ENCODE peak calls at places on chromosomes 12 and 14, in five cellular contexts. N, R, T, Z and O are unnamed samples.

GRCh38 chr12:95220190-95220589 is 2.6 kb downstream of the VEZT start:
- DNase-seq in Z (no peak), N (no peak), R (no peak), T (no peak), O (no peak)

GRCh38 chr14:99247772-99248171 is 24.2 kb downstream of the BCL11B start:
- DNase-seq in Z (no peak), N (no peak), T (no peak), R (no peak), O (no peak)

GRCh38 chr14:73625686-73626085 is 13.4 kb downstream of the ACOT6 start:
- DNase-seq in N (no peak), R (no peak), Z (no peak), T (no peak), O (no peak)

GRCh38 chr14:84453541-84453940 is 1076.4 kb upstream of the FLRT2 start:
- DNase-seq in N (no peak), R (no peak), T (no peak), Z (no peak), O (no peak)

GRCh38 chr12:46701356-46701755 is 124.4 kb downstream of the SLC38A4 start:
- DNase-seq in T (no peak), R (no peak), Z (no peak), N (no peak), O (no peak)

GRCh38 chr14:44657688-44658388 is 150.8 kb upstream of the FSCB start:
- DNase-seq in Z (no peak), R (peak; percentile 4), N (no peak), T (no peak), O (no peak)

GRCh38 chr12:110249105-110249504 is 31.9 kb upstream of the ATP2A2 start:
- DNase-seq in T (no peak), Z (no peak), N (no peak), R (no peak), O (no peak)

GRCh38 chr12:125056306-125056705 is 8.9 kb upstream of the AACS start:
- DNase-seq in Z (no peak), N (no peak), T (no peak), R (no peak), O (no peak)

GRCh38 chr14:91127411-91127810 is 13.5 kb downstream of the DGLUCY start:
- DNase-seq in T (no peak), Z (no peak), N (no peak), R (no peak), O (no peak)

GRCh38 chr14:66432334-66432733 is 53.8 kb upstream of the CCDC196 start:
- DNase-seq in Z (no peak), T (no peak), N (no peak), R (no peak), O (no peak)

GRCh38 chr14:100107236-100107635 is 42.0 kb downstream of the EVL start:
- DNase-seq in N (peak; percentile 20), Z (no peak), R (no peak), T (no peak), O (no peak)

GRCh38 chr12:49187184-49187583 is 1.7 kb downstream of the TUBA1A start:
- DNase-seq in T (no peak), N (no peak), R (no peak), Z (no peak), O (no peak)

GRCh38 chr14:79278286-79278797 is 933.0 kb downstream of the DIO2 start:
- DNase-seq in Z (no peak), T (no peak), N (no peak), R (no peak), O (no peak)

GRCh38 chr12:26789731-26790644 is 43.0 kb downstream of the ITPR2 start:
- DNase-seq in Z (no peak), N (no peak), T (no peak), R (no peak), O (no peak)

GRCh38 chr12:51814311-51815088 is 34.0 kb downstream of the FIGNL2 start:
- DNase-seq in N (peak; percentile 62), R (peak; percentile 62), T (no peak), Z (peak; percentile 86), O (no peak)

GRCh38 chr12:99605-100004 is 33.0 kb downstream of the IQSEC3 start:
- DNase-seq in N (no peak), Z (no peak), T (no peak), R (no peak), O (no peak)

GRCh38 chr14:71539660-71540285 is 392.5 kb upstream of the RGS6 start:
- DNase-seq in N (no peak), Z (no peak), R (no peak), T (no peak), O (no peak)

GRCh38 chr14:20652996-20653975 is 11.8 kb upstream of the OR6S1 start:
- DNase-seq in Z (peak; percentile 94), N (peak; percentile 48), R (peak; percentile 32), T (peak; percentile 45), O (peak; percentile 91)

GRCh38 chr12:13347241-13348043 is 150.9 kb downstream of the EMP1 start:
- DNase-seq in Z (no peak), R (no peak), N (no peak), T (no peak), O (peak; percentile 27)

GRCh38 chr14:103319422-103319821 is 14.6 kb upstream of the EIF5 start:
- DNase-seq in T (peak; percentile 33), N (no peak), R (no peak), Z (no peak), O (no peak)

GRCh38 chr12:51815571-51815970 is 32.9 kb downstream of the FIGNL2 start:
- DNase-seq in Z (no peak), T (no peak), R (no peak), N (no peak), O (no peak)

GRCh38 chr12:124776126-124776513 is 87.5 kb downstream of the SCARB1 start:
- DNase-seq in R (no peak), N (no peak), T (no peak), Z (no peak), O (no peak)

GRCh38 chr12:53217049-53217929 is 10.2 kb upstream of the ITGB7 start:
- DNase-seq in Z (peak; percentile 87), N (no peak), R (no peak), T (no peak), O (no peak)

GRCh38 chr12:47882796-47883546 is 21.8 kb downstream of the VDR start:
- DNase-seq in T (peak; percentile 77), N (no peak), Z (no peak), R (no peak), O (no peak)

DNA sequence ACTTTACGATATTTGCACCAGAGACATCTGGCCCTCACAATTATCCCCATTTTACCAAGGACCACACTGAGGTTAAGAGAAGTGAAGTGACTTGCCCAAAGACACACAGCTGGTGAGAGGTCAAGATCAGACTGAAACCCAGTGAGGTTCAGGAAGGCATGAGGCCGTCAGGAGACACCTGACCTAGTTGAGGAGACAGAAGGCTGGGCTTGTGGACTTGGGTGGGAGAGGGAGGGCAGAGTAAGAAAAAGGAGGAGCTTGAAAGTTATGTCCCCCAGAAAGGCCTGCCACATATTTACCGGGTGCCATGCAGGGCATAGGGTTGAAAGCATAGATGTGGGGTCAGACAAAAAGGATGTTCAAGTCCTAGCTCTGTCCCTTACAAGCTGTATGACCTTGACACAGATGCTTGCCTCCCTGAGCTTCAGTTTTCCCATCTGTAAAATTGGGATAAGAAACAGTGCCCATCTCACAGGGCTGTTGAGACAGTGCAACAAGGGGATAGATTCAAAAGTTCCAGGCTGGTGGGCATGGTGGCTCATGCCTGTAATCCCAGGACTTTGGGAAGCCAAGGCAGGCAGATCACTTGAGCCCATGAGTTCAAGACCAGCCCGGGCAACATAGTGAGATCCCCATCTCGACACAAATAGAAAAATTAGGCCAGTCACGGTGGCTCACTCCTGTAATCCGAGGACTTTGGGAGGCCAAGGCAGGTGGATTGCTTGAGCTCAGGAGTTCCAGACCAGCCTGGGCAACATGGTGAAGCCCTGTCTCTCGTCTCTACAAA is 6.4 kb downstream of the SELPLG start:
- DNase-seq in T (no peak), Z (no peak), N (no peak), R (no peak), O (no peak)
- H3K4me2 ChIP-seq in T (no peak overlapping the region), Z (no peak overlapping the region), N (peak overlapping the region; percentile 8), R (no peak overlapping the region), O (no peak overlapping the region)

GRCh38 chr14:34983148-34983760 is 462 bp downstream of the SRP54 start:
- DNase-seq in R (no peak), T (no peak), N (no peak), Z (no peak), O (no peak)

GRCh38 chr14:34981743-34982420 is 910 bp upstream of the SRP54 start:
- DNase-seq in R (no peak), Z (no peak), T (no peak), N (no peak), O (peak; percentile 26)

GRCh38 chr14:34982421-34983147 is at the start of gene SRP54:
- DNase-seq in N (peak; percentile 95), T (peak; percentile 95), R (peak; percentile 100), Z (peak; percentile 99), O (peak; percentile 97)

GRCh38 chr14:34980337-34980900 is 2.4 kb upstream of the SRP54 start:
- DNase-seq in N (no peak), T (no peak), Z (no peak), R (no peak), O (no peak)

GRCh38 chr14:34978444-34978843 is 4.3 kb upstream of the SRP54 start:
- DNase-seq in Z (no peak), R (no peak), T (no peak), N (no peak), O (no peak)
- H2AFZ ChIP-seq in Z (no peak overlapping the region), R (no peak overlapping the region), T (no peak overlapping the region), N (no peak overlapping the region), O (no peak overlapping the region)

DNA sequence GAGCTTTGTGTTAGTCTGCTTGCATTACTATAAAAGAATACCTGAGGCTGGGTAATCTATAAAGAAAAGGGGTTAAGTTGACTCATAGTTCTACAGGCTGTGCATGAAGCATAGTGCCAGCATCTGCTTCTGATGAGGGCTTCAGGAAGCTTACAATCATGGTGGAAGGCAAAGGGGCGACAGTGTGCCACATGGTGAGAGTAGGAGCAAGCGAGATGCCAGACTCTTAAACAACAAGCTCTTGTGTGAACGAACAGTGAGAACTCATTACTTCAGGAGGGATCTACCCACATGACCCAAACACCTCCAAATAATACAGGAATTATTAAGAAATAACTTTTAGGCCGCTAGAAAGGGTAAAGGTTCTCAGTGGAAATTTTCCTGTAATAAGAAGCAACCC is 28.1 kb downstream of the APOBEC1 start:
- DNase-seq in N (no peak), R (no peak), Z (no peak), T (no peak), O (no peak)
- TF ChIP-seq ATF3 in N (no peak), R (no peak), Z (no peak), T (no peak), O (no peak)

GRCh38 chr12:92132282-92132681 is 13.4 kb downstream of the BTG1 start:
- DNase-seq in N (no peak), R (no peak), T (no peak), Z (no peak), O (no peak)
- H3K4me2 ChIP-seq in N (no peak overlapping the region), R (no peak overlapping the region), T (peak overlapping the region; percentile 65), Z (no peak overlapping the region), O (no peak overlapping the region)

GRCh38 chr14:28299227-28299626 is 467.4 kb upstream of the FOXG1 start:
- DNase-seq in Z (no peak), R (no peak), N (no peak), T (no peak), O (no peak)

GRCh38 chr14:28297559-28297958 is 469.0 kb upstream of the FOXG1 start:
- DNase-seq in N (no peak), R (no peak), T (no peak), Z (no peak), O (no peak)

GRCh38 chr14:28300356-28300755 is 466.2 kb upstream of the FOXG1 start:
- DNase-seq in T (no peak), N (no peak), R (no peak), Z (no peak), O (no peak)

GRCh38 chr14:28298156-28298555 is 468.4 kb upstream of the FOXG1 start:
- DNase-seq in R (no peak), Z (no peak), N (no peak), T (no peak), O (no peak)

GRCh38 chr14:28294834-28295440 is 471.6 kb upstream of the FOXG1 start:
- DNase-seq in N (no peak), R (peak; percentile 27), T (no peak), Z (no peak), O (no peak)
- H2AFZ ChIP-seq in N (no peak overlapping the region), R (no peak overlapping the region), T (no peak overlapping the region), Z (peak overlapping the region; percentile 66), O (no peak overlapping the region)